ENCODE peak calls at places on chromosome 5, in six cellular contexts. D, C, V, T, Z and W are unnamed samples.
A peak's percentile ranks its signal among the peaks of the same experiment; 100 is the strongest.

GRCh38 chr5:54387659-54388232 is 67.8 kb upstream of the HSPB3 start:
- DNase-seq in D (no peak), C (no peak), V (no peak), T (no peak), Z (no peak), W (no peak)

GRCh38 chr5:19927919-19928318 is 60.1 kb downstream of the CDH18 start:
- DNase-seq in D (no peak), C (no peak), V (peak; percentile 4), T (no peak), Z (no peak), W (no peak)

GRCh38 chr5:172760933-172761332 is 10.1 kb downstream of the DUSP1 start:
- DNase-seq in D (no peak), C (no peak), V (no peak), T (no peak), Z (no peak), W (no peak)

GRCh38 chr5:135223404-135223803 is 175.6 kb downstream of the MACROH2A1 start:
- DNase-seq in D (no peak), C (peak; percentile 1), V (no peak), T (peak; percentile 8), Z (no peak), W (no peak)

GRCh38 chr5:57598756-57599155 is 116.1 kb upstream of the ACTBL2 start:
- DNase-seq in D (peak; percentile 10), C (no peak), V (no peak), T (no peak), Z (no peak), W (no peak)

GRCh38 chr5:98872679-98873078 is 56.1 kb downstream of the CHD1 start:
- DNase-seq in D (no peak), C (no peak), V (no peak), T (no peak), Z (no peak), W (no peak)

GRCh38 chr5:40955313-40955712 is 46.0 kb downstream of the C7 start:
- DNase-seq in D (no peak), C (no peak), V (no peak), T (no peak), Z (no peak), W (no peak)

GRCh38 chr5:148911386-148911785 is 85.0 kb downstream of the ADRB2 start:
- DNase-seq in D (no peak), C (no peak), V (no peak), T (no peak), Z (no peak), W (no peak)

GRCh38 chr5:160333726-160334125 is 21.4 kb upstream of the CCNJL start:
- DNase-seq in D (no peak), C (no peak), V (no peak), T (no peak), Z (no peak), W (no peak)

GRCh38 chr5:55232985-55233928 is at the start of gene CCNO:
- DNase-seq in D (peak; percentile 80), C (peak; percentile 69), V (peak; percentile 81), T (peak; percentile 88), Z (peak; percentile 80), W (no peak)

GRCh38 chr5:112257961-112258360 is 161.1 kb downstream of the EPB41L4A start:
- DNase-seq in D (no peak), C (no peak), V (no peak), T (no peak), Z (no peak), W (no peak)

GRCh38 chr5:14913141-14913540 is 41.6 kb upstream of the ANKH start:
- DNase-seq in D (no peak), C (no peak), V (no peak), T (no peak), Z (no peak), W (no peak)

GRCh38 chr5:30131-30530 is 61.8 kb upstream of the PLEKHG4B start:
- DNase-seq in D (no peak), C (no peak), V (no peak), T (no peak), Z (no peak), W (no peak)

GRCh38 chr5:129906177-129906887 is 2.1 kb downstream of the CHSY3 start:
- DNase-seq in D (no peak), C (peak; percentile 14), V (peak; percentile 11), T (no peak), Z (peak; percentile 9), W (no peak)

GRCh38 chr5:112253478-112254250 is 165.4 kb downstream of the EPB41L4A start:
- DNase-seq in D (no peak), C (no peak), V (no peak), T (no peak), Z (no peak), W (no peak)

GRCh38 chr5:5494489-5495402 is 72.3 kb downstream of the ICE1 start:
- DNase-seq in D (no peak), C (peak; percentile 75), V (peak; percentile 24), T (peak; percentile 86), Z (peak; percentile 90), W (peak; percentile 19)

GRCh38 chr5:6705088-6705487 is 8.1 kb upstream of the TENT4A start:
- DNase-seq in D (no peak), C (no peak), V (no peak), T (no peak), Z (no peak), W (no peak)

DNA sequence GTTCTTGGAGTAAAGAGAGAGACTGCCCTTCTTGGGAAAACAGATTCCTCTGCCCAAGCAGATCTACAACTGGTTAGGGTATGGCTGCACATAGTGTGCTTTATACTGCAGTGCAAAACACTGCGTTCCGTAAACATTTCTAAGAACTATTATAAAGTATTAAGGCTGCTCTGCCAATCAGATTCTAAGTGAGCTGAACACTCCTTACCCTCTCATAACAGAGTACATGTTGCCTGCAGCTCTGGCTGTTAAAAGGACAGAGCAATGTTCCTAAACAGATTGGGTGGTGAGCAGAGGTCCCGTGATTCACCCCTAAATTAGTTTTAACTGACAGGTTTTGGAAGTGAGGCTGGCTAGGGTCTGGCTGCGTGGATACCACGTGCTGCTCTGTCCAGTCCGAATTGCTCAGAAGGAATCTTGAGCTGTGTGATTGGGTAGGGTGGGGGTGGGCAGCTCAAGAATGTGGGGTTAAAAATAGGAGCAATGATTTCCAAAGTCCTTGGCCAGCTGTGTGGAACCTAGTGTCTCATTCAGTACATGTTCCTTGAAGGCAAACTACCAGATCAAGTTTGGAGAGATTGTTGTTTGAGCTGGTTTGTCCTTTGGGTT is 497.5 kb upstream of the CD180 start:
- DNase-seq in D (no peak), C (peak; percentile 67), V (no peak), T (peak; percentile 26), Z (peak; percentile 56), W (peak; percentile 81)
- TF ChIP-seq EP300 in D (no peak), C (peak; percentile 90), V (no peak), T (peak; percentile 77), Z (peak; percentile 98), W (peak; percentile 89)

DNA sequence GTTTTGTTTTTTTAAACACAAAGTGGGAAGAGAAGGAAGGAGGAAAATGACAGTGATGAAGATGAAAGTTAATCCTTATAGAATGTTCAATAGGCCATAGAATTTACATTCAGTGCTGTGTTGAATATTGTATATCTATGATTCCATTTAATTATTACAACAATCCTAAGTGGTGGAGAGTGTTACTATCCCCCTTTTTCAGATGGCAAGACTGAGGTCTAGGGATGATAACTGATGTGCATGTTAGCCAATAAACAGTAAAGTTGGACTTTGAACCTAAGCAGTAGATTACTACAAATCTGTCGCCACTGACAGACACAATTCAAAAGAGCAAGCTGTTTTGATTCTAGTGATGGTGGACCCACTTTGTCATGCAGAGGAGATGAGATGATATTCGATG is 237.9 kb downstream of the ARHGAP26 start:
- DNase-seq in D (no peak), C (no peak), V (no peak), T (no peak), Z (no peak), W (no peak)
- H3K4me1 ChIP-seq in D (peaks cover 15% of the 10 kb centered on the region), C (peaks cover 2% of the 10 kb centered on the region), V (peaks cover 4% of the 10 kb centered on the region), T (peaks cover 29% of the 10 kb centered on the region), Z (peaks cover 2% of the 10 kb centered on the region), W (peaks cover 27% of the 10 kb centered on the region)

DNA sequence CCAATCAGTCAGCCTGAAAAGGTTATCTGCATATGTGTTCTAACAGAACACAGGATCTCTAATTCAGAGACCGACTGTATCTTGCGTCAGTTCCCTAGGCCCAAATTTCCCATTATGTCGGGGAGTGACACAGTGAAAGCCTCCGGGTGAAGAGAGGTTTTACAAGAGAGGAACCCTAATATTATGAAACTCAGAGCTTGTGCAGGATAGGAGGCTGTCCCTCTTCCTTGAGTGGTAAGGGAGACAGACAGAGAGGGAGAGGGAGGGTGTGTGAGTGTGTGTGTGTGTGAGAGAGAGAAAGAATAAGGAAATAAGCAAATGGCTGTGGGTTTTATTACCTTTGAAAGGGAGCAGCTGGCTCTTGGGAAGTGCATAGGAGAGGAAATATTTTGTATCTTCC is 1.9 kb downstream of the CD14 start:
- DNase-seq in D (no peak), C (no peak), V (no peak), T (no peak), Z (no peak), W (no peak)
- TF ChIP-seq EP300 in D (no peak), C (no peak), V (no peak), T (no peak), Z (no peak), W (no peak)

GRCh38 chr5:133938932-133939331 is 29.5 kb downstream of the C5orf15 start:
- DNase-seq in D (no peak), C (no peak), V (no peak), T (no peak), Z (no peak), W (no peak)
- H3K4me1 ChIP-seq in D (no peaks in the 10 kb centered on the region), C (no peaks in the 10 kb centered on the region), V (no peaks in the 10 kb centered on the region), T (peaks cover 19% of the 10 kb centered on the region), Z (no peaks in the 10 kb centered on the region), W (no peaks in the 10 kb centered on the region)

GRCh38 chr5:134098690-134099089 is 15.8 kb upstream of the TCF7 start:
- DNase-seq in D (no peak), C (no peak), V (no peak), T (no peak), Z (no peak), W (no peak)

GRCh38 chr5:134099939-134100282 is 14.6 kb upstream of the TCF7 start:
- DNase-seq in D (no peak), C (no peak), V (no peak), T (no peak), Z (no peak), W (no peak)

GRCh38 chr5:134099288-134099872 is 15.1 kb upstream of the TCF7 start:
- DNase-seq in D (no peak), C (no peak), V (no peak), T (peak; percentile 34), Z (no peak), W (no peak)

GRCh38 chr5:134101686-134102439 is 12.6 kb upstream of the TCF7 start:
- DNase-seq in D (peak; percentile 80), C (peak; percentile 67), V (peak; percentile 85), T (peak; percentile 67), Z (peak; percentile 64), W (no peak)

DNA sequence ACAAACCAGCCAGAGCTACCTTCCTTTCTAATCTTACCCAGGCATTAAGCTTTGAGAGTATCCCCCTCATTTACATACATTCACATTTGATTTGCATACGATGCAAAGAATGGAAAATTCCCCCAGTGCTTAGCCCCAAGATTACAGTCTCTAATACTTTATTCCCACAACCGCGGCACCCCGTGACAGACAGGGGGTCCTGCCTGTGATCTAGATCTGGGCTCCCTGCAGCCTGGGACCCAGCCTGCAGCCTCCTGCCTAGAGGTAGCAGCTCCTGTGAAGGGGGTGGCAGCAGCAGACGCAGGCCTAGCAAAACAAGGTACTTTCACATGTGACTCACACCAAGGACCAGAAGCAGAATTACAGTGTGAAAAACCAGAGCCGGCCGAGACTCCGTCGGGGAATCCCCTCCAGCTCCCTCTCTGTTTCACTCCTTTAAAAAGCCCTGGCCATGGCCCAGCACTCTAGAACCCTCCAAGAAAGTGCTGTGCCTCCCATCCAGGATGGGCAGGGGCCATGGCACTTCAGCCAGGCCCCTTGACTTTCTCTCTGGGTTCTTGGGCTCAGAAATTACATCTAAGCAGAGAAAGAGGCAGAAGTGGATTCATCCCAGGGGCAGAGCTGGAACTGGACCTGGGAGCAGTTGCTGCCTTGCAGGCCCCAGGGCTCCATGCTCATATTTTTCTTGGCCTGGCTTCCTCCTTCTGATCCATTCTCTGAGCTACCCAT is 14.0 kb upstream of the TCF7 start:
- DNase-seq in D (no peak), C (no peak), V (peak; percentile 45), T (peak; percentile 37), Z (peak; percentile 70), W (no peak)
- TF ChIP-seq EP300 in D (no peak), C (no peak), V (no peak), T (no peak), Z (no peak), W (no peak)